ENCODE peak calls at places on chromosomes 5 and 9, in nine cellular contexts. W is GM23248, R is HCT116, Z is SK-N-SH, D is GM23338, H is PC-3, Y is neural progenitor cell, F is MM.1S, J is OCI-LY7. L is an unnamed sample.

GRCh38 chr9:17906841-17907779 is 328.2 kb downstream of the SH3GL2 start:
- DNase-seq in W (no peak), R (no peak), Z (peak; percentile 10), D (peak; percentile 68), H (no peak), Y (peak; percentile 50), F (no peak), J (no peak), L (peak; percentile 21)

GRCh38 chr9:81320909-81321482 is 368.4 kb downstream of the TLE1 start:
- DNase-seq in W (no peak), R (no peak), Z (peak; percentile 70), D (no peak), H (no peak), Y (no peak), F (no peak), J (no peak), L (no peak)

GRCh38 chr9:133788819-133789733 is 50.9 kb upstream of the SARDH start:
- DNase-seq in W (no peak), R (no peak), Z (no peak), D (no peak), H (no peak), Y (no peak), F (no peak), J (no peak), L (peak; percentile 57)

GRCh38 chr5:149161026-149161687 is 19.9 kb downstream of the ABLIM3 start:
- DNase-seq in W (no peak), R (no peak), Z (no peak), D (no peak), H (no peak), Y (no peak), F (no peak), J (no peak), L (peak; percentile 55)

GRCh38 chr9:95021166-95021886 is 294.8 kb downstream of the AOPEP start:
- DNase-seq in W (no peak), R (no peak), Z (no peak), D (no peak), H (no peak), Y (no peak), F (no peak), J (no peak), L (no peak)

GRCh38 chr9:36935332-36935731 is 98.7 kb downstream of the PAX5 start:
- DNase-seq in W (no peak), R (no peak), Z (no peak), D (no peak), H (no peak), Y (no peak), F (no peak), J (no peak), L (no peak)

GRCh38 chr5:145587308-145588071 is 247.7 kb downstream of the PRELID2 start:
- DNase-seq in W (peak; percentile 93), R (peak; percentile 94), Z (no peak), D (no peak), H (peak; percentile 65), Y (no peak), F (no peak), J (no peak), L (peak; percentile 78)

GRCh38 chr5:173412566-173412965 is 84.4 kb upstream of the STC2 start:
- DNase-seq in W (no peak), R (no peak), Z (no peak), D (peak; percentile 11), H (no peak), Y (no peak), F (no peak), J (no peak), L (no peak)

GRCh38 chr5:127801751-127802476 is 98.7 kb downstream of the CCDC192 start:
- DNase-seq in W (peak; percentile 59), R (no peak), Z (no peak), D (no peak), H (peak; percentile 27), Y (no peak), F (no peak), J (no peak), L (no peak)

GRCh38 chr5:127804886-127805426 is 101.8 kb downstream of the CCDC192 start:
- DNase-seq in W (peak; percentile 61), R (no peak), Z (no peak), D (no peak), H (no peak), Y (no peak), F (no peak), J (no peak), L (no peak)

GRCh38 chr5:127799293-127799905 is 96.2 kb downstream of the CCDC192 start:
- DNase-seq in W (no peak), R (no peak), Z (no peak), D (no peak), H (no peak), Y (no peak), F (no peak), J (no peak), L (no peak)

GRCh38 chr5:127805448-127805847 is 102.3 kb downstream of the CCDC192 start:
- DNase-seq in W (no peak), R (no peak), Z (no peak), D (no peak), H (no peak), Y (no peak), F (no peak), J (no peak), L (no peak)

GRCh38 chr5:127802477-127802865 is 99.3 kb downstream of the CCDC192 start:
- DNase-seq in W (peak; percentile 42), R (no peak), Z (no peak), D (no peak), H (no peak), Y (no peak), F (no peak), J (no peak), L (no peak)
- TF ChIP-seq EZH2phosphoT487 in W (no peak), R (no peak), Z (no peak), D (no peak), H (no peak), Y (no peak), F (no peak), J (no peak), L (no peak)

DNA sequence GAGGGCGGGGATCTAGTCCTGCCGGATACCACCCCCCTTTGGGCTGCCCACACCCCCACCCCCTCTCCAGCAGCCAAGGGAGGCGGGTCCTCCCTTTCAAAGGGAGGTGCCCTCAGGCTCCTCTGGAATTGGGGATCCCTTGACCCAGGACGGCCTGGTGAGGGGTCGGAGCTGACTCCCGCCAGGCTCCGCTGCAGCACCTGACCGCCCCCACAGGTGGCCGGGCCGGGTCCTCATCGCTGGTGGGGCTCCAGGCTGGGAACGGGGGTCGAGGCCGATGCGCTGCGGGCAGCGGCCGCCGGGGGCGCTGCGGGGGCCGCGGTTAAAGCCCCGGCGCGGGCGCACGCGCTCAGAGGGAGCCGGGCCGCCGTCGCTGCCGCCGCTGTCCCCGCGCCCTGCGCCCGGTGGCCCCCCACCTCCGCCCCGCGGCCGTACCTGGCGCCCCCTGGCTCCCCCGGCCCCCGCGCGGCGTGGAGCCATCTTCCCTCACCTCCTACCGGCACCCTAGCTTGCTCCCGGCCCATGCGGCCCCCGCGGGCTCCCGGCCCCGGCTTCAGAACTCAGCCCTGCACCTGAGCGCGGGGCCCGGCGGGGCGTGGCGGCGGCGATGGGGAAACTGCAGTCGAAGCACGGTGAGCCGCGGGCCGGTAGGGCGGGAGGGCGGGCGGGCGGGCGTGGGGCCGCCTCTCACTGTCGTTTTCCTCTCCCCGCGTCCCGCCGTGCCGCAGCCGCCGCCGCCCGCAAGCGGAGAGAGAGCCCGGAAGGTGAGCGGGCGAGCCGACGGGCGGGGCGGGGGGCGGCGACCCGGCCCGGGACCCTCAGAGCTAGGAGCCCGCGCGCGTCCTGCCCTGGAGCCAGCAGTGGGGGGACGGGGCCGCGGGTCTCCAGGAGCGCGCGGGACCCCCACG is at the start of gene NKD2:
- DNase-seq in W (peak; percentile 56), R (no peak), Z (peak; percentile 93), D (peak; percentile 69), H (peak; percentile 38), Y (peak; percentile 82), F (peak; percentile 44), J (peak; percentile 50), L (peak; percentile 81)
- TF ChIP-seq EZH2phosphoT487 in W (no peak), R (no peak), Z (no peak), D (no peak), H (no peak), Y (no peak), F (no peak), J (no peak), L (no peak)

GRCh38 chr9:2159521-2160417 is 144.6 kb downstream of the SMARCA2 start:
- DNase-seq in W (peak; percentile 54), R (no peak), Z (no peak), D (peak; percentile 17), H (peak; percentile 20), Y (no peak), F (peak; percentile 38), J (peak; percentile 28), L (no peak)
- TF ChIP-seq EZH2phosphoT487 in W (no peak), R (no peak), Z (no peak), D (no peak), H (no peak), Y (no peak), F (no peak), J (no peak), L (no peak)

GRCh38 chr9:109971226-109971625 is 191.2 kb downstream of the PALM2AKAP2 start:
- DNase-seq in W (no peak), R (no peak), Z (no peak), D (no peak), H (no peak), Y (peak; percentile 14), F (no peak), J (no peak), L (no peak)

GRCh38 chr9:109974918-109975276 is 194.9 kb downstream of the PALM2AKAP2 start:
- DNase-seq in W (no peak), R (no peak), Z (no peak), D (no peak), H (no peak), Y (no peak), F (no peak), J (no peak), L (no peak)

GRCh38 chr9:109973336-109973735 is 193.3 kb downstream of the PALM2AKAP2 start:
- DNase-seq in W (no peak), R (no peak), Z (no peak), D (no peak), H (no peak), Y (no peak), F (no peak), J (no peak), L (no peak)

GRCh38 chr9:109974143-109974917 is 194.3 kb downstream of the PALM2AKAP2 start:
- DNase-seq in W (no peak), R (no peak), Z (no peak), D (no peak), H (no peak), Y (no peak), F (peak; percentile 80), J (peak; percentile 74), L (no peak)

DNA sequence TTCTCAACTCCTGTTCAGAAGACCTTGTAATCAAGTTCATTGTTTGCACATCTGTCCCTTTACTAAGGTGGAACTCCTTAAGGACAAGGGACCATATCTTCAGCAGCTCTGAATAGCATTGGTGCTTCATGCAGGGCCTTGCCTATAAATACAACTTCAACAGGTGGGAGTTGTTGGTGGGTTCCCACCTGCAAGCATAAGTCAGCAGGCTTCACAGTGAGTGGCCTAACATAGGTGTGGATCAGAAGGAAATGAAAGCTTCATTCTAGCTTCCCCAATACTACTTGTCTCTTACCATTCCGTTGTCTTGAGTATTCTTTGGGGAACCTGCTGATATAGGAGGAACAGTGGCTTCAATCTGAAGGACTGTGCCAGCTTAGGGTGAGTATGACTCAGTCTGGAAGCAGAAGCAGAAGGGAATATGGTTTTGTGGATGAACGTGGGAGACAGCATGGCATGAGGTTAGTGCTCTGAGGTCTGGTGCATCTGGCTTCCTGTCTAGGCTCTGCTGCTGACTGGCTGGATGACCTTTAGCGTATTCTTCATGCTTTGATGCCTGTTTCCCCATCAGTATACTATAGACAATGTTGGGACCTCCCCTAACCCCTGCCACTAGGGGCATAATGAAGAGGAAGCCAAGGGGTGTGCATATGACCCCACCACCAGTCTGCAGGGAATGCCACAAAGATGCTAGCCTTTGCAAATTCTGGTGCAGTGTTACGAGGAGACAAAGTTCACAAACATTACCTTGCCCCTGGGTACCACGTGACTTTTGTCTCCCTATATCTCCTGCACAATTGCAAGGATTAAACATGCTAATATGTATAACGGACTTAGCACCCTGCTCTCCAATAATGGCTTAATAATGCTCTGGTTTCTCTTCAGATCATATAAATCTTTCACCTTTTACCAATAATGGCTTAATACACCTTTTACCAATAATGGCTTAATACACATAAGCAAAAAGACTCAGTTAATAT is 192.3 kb downstream of the PALM2AKAP2 start:
- DNase-seq in W (no peak), R (no peak), Z (no peak), D (peak; percentile 37), H (no peak), Y (no peak), F (peak; percentile 34), J (peak; percentile 94), L (no peak)
- TF ChIP-seq EZH2phosphoT487 in W (no peak), R (no peak), Z (no peak), D (no peak), H (no peak), Y (no peak), F (no peak), J (no peak), L (no peak)